ENCODE peak calls at places on chromosomes 2 and 18, in five cellular contexts. S, K, A, N and B are unnamed samples.

GRCh38 chr2:186459009-186459408 is 27.1 kb upstream of the ZC3H15 start:
- DNase-seq in S (no peak), K (no peak), A (no peak), N (peak; percentile 15), B (no peak)

GRCh38 chr18:76496200-76496890 is 1.3 kb upstream of the ZNF516 start:
- DNase-seq in S (no peak), K (peak; percentile 79), A (peak; percentile 57), N (peak; percentile 82), B (no peak)

GRCh38 chr2:168518555-168519066 is 62.5 kb downstream of the CERS6 start:
- DNase-seq in S (no peak), K (no peak), A (peak; percentile 77), N (peak; percentile 25), B (no peak)

GRCh38 chr2:40507429-40507828 is 55.5 kb upstream of the SLC8A1 start:
- DNase-seq in S (no peak), K (no peak), A (no peak), N (no peak), B (no peak)

GRCh38 chr2:16256601-16257000 is 316.3 kb downstream of the MYCN start:
- DNase-seq in S (peak; percentile 17), K (no peak), A (no peak), N (no peak), B (peak; percentile 15)

GRCh38 chr2:135840601-135841000 is 3.6 kb upstream of the LCT start:
- DNase-seq in S (no peak), K (no peak), A (no peak), N (peak; percentile 63), B (peak; percentile 44)

GRCh38 chr18:7290077-7290476 is 59.2 kb downstream of the LRRC30 start:
- DNase-seq in S (no peak), K (no peak), A (no peak), N (no peak), B (no peak)

GRCh38 chr2:207055254-207055653 is 110.5 kb downstream of the KLF7 start:
- DNase-seq in S (no peak), K (no peak), A (no peak), N (no peak), B (no peak)

GRCh38 chr2:186422226-186422625 is 63.8 kb upstream of the ZC3H15 start:
- DNase-seq in S (peak; percentile 78), K (no peak), A (no peak), N (peak; percentile 26), B (no peak)

GRCh38 chr2:45301307-45302010 is 292.2 kb upstream of the SIX2 start:
- DNase-seq in S (no peak), K (no peak), A (no peak), N (no peak), B (no peak)

GRCh38 chr2:152175368-152176112 is at the start of gene STAM2:
- DNase-seq in S (peak; percentile 97), K (peak; percentile 94), A (peak; percentile 93), N (peak; percentile 93), B (peak; percentile 98)
- TF ChIP-seq CTCF in S (peak; percentile 92), K (peak; percentile 98), A (peak; percentile 98), N (peak; percentile 95), B (peak; percentile 97)

DNA sequence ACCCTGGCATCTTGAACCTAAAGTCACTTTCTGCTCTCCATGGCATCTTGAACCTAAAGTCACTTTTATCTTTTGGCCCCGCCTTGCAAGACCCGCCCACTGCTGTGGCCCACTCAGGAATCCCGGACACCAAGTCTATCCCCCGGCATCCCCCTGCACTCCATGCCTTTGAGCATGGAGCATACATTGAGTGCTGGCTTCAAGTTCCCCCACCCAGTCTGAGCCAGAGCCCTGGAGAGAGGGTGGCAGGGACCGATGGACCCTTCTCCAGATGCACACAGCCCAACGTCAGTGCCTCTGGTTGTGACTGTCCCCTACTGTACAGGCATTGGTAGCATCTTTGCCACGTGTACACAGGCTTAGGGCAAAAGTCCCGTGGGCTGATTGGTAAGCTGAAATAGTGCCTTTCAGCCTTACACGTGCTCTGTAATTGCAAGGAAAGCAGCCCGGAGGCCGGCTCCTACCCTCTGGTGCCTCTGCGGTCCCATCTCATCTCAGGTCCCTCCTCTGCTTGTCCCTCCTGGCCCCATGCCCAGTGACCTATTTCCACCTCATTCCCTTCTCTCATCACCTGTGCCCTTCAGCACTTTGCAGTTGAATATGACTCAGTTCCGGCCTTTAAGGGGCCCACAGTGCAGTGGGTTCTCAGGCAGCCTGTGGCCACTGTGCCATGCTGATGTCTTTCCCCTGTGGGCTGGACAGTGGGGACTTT is 154.0 kb downstream of the INHBB start:
- DNase-seq in S (no peak), K (peak; percentile 23), A (no peak), N (no peak), B (no peak)
- TF ChIP-seq CTCF in S (no peak), K (no peak), A (no peak), N (no peak), B (no peak)

DNA sequence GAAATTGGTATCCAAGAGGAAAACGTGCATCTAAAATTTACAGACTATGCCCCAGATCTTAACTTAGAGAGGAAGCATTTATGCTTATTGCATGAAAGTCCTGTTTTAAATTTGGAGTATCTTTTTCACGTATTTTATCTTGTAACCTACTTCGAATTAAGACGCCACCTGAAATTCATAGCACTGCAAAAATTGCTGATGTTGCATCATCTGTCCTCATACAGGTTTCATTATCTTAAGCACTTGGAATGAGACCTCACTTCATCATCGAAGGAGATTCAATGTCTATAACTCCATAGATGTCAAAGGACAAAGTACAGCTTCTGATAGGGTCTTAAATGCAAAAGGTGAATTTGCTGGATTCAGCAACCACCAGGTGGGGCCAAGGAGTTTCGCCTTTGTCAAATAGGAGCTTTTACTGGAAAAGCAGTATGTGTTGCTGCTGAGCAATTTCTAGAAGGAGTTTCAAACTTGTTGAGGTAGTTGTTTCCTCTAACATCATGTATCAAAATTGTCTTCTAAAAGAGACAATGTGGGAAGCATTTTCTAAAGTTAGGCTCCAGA is 106.4 kb upstream of the CCDC85A start:
- DNase-seq in S (no peak), K (no peak), A (peak; percentile 52), N (peak; percentile 27), B (no peak)
- TF ChIP-seq CTCF in S (no peak), K (peak; percentile 42), A (peak; percentile 42), N (peak; percentile 55), B (peak; percentile 50)

DNA sequence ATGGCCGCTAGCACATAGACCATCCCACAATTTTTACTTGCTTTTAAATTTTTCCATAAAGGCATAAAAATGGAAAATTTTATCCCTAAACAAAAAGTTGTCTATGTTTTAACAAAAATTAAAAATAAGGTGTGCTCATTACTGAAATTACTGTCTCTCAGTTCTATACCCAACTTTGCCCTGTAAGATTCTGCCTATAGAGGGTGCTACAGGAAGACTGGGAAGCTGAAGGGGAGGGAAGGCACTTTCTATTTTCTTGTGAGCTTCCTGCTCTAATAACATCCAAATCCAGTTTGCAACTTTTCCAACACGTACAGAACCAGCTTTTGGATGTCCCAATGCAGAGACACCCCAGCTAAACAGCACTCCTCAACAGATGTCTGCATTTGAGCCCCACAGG is 666.9 kb downstream of the PLCL1 start:
- DNase-seq in S (no peak), K (no peak), A (peak; percentile 8), N (no peak), B (no peak)
- TF ChIP-seq CTCF in S (no peak), K (peak; percentile 33), A (no peak), N (no peak), B (no peak)

GRCh38 chr18:11728247-11728646 is 39.2 kb downstream of the GNAL start:
- DNase-seq in S (no peak), K (no peak), A (peak; percentile 51), N (peak; percentile 19), B (no peak)
- TF ChIP-seq CTCF in S (no peak), K (no peak), A (peak; percentile 27), N (no peak), B (peak; percentile 37)